ENCODE peak calls at places on chromosomes 2 and 18, in seven cellular contexts. S is A549, Y is stomach, N is Peyer's patch, P is prostate gland, M is IMR-90, K is esophagus squamous epithelium. C is an unnamed sample.

GRCh38 chr18:9055185-9055584 is 47.3 kb upstream of the NDUFV2 start:
- DNase-seq in S (peak; percentile 47), Y (no peak), N (no peak), P (no peak), M (peak; percentile 86), K (no peak), C (no peak)

GRCh38 chr2:161992526-161992925 is 81.5 kb downstream of the DPP4 start:
- DNase-seq in S (no peak), Y (no peak), N (no peak), P (no peak), M (no peak), K (no peak), C (no peak)

GRCh38 chr2:68766378-68766845 is 31.8 kb downstream of the ARHGAP25 start:
- DNase-seq in S (no peak), Y (peak; percentile 48), N (peak; percentile 89), P (peak; percentile 41), M (peak; percentile 73), K (peak; percentile 55), C (peak; percentile 57)

GRCh38 chr2:105301646-105302045 is 27.9 kb downstream of the TGFBRAP1 start:
- DNase-seq in S (no peak), Y (no peak), N (no peak), P (no peak), M (no peak), K (no peak), C (no peak)

GRCh38 chr2:239154971-239155805 is 245.6 kb downstream of the HDAC4 start:
- DNase-seq in S (no peak), Y (peak; percentile 20), N (peak; percentile 36), P (no peak), M (no peak), K (no peak), C (peak; percentile 77)

GRCh38 chr2:74401891-74402290 is 19.5 kb downstream of the C2orf81 start:
- DNase-seq in S (no peak), Y (no peak), N (no peak), P (no peak), M (no peak), K (no peak), C (no peak)

GRCh38 chr2:122081743-122082142 is 326.3 kb downstream of the TSN start:
- DNase-seq in S (no peak), Y (no peak), N (no peak), P (no peak), M (no peak), K (no peak), C (no peak)

GRCh38 chr18:59628995-59629394 is 68.2 kb downstream of the CCBE1 start:
- DNase-seq in S (no peak), Y (no peak), N (no peak), P (no peak), M (peak; percentile 45), K (no peak), C (no peak)

GRCh38 chr2:104976603-104977120 is 61.2 kb upstream of the MRPS9 start:
- DNase-seq in S (peak; percentile 15), Y (no peak), N (peak; percentile 70), P (no peak), M (no peak), K (no peak), C (no peak)

DNA sequence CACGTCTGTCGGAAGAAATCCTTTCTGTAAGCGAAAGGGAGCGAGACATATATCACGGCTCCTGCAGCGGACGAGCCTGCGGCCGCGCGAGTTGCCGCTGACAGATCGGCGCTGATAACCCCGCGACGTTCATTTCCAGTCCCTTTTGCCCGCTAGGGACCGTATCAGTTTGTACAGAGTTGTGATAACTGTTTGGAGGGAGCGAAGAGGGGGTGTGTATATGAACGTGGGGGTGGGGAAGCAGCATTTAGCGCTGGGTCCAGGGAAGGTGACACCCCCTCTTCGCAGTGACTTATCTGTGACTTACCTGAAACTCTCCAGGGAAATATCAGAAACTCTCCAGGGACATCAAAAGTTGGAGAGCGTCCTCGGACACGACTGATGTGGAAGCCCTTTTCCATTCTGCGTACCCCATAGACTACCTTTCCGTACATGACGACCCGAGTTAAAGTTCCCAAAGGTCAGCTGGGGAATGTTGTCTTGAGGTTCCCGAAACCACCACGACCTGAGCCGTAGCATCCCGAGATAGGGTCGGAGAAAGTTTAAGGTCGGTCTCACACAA is 948 bp upstream of the GATA6 start:
- DNase-seq in S (peak; percentile 45), Y (peak; percentile 72), N (peak; percentile 68), P (no peak), M (no peak), K (no peak), C (no peak)
- TF ChIP-seq CTCF in S (no peak), Y (peak; percentile 22), N (peak; percentile 48), P (no peak), M (no peak), K (no peak), C (no peak)

DNA sequence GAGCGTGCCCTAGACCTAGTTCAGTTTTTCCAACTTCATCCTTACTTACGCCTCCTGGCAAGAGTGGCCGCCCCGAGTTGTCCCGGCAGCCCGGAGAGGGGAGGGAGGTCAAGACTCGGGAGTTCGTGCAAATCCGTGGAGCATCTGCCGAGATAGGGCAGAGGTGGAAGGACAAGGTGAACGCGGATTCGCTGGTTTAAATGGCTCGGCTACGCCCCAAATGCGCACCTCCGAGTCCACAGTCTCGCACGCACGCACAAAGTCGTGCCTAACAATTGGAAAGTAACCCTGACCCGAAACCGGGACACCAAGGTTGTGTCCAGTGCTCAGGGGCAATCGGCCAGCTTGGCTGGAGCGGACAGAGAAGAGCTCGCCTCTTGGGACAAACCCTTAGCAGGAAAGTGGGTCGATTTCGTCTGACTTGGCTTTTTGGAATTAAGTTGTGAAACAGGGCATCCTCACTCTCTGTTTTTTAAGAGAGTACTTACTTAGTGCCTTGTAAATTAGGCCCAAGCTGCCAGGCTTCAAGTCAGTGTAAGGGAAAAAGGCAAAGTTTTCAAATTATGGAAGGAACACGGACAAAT is 726 bp upstream of the SS18 start:
- DNase-seq in S (peak; percentile 78), Y (peak; percentile 58), N (no peak), P (no peak), M (no peak), K (no peak), C (peak; percentile 91)
- TF ChIP-seq POLR2A in S (no peak), Y (no peak), N (no peak), P (no peak), M (no peak), K (no peak), C (no peak)

GRCh38 chr2:152466041-152466440 is 131.1 kb downstream of the FMNL2 start:
- DNase-seq in S (peak; percentile 43), Y (no peak), N (no peak), P (no peak), M (peak; percentile 61), K (no peak), C (peak; percentile 69)
- TF ChIP-seq CTCF in S (peak; percentile 22), Y (no peak), N (no peak), P (no peak), M (no peak), K (no peak), C (no peak)

DNA sequence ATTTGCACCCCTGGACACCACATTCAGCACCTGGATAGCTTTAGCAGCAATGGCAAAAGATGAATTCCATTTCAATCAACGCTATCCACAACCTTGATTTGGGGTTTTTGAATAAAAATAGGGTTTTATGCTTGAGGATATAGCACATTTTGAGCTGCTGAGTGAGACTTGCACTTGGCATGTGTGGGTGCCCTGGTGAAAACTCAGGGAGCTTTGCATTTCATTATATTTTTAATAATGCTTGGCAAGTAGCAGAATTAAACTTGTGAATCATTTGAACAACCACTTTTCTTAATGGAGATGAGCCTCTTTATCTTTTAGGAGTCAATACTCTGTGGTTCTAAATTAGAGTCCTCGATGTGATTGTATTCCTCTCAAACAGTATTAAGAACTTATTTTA is 252.4 kb downstream of the PLCL1 start:
- DNase-seq in S (no peak), Y (no peak), N (no peak), P (no peak), M (no peak), K (no peak), C (no peak)
- TF ChIP-seq POLR2A in S (no peak), Y (no peak), N (no peak), P (no peak), M (no peak), K (no peak), C (no peak)

DNA sequence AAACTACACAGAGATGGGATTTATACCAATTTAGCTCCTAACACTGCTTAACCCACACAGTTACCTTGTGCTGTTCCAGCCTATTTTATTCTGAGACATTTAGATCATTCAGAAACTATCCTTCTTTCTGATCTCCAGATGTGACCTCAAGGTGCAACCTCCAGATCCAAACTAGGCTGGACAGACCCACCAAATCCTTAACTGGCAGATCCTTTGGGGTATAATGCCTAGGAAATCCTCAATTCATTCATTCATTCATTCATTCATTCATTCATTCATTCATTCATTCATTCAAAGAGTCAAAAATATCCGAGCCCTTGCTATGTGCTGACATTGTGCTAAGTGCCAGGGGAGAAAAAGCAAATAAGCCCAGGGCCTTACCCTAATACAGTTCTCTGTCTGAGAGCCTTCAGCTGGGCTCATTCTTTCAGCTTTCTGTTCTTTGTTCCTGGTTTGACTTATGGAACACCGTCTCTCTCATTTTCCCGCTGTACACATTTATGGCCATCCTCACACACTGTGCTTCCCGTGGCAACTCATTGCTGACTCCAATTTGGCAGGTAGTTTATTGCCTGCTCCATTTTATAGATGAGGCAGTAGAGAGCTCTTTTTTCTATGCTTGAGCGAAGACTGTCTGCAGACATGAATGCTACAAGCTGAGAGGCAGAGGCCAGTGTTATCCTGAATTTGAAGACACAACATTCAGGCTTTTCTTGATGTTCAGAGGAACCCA is 83.1 kb downstream of the HRH4 start:
- DNase-seq in S (no peak), Y (no peak), N (no peak), P (no peak), M (no peak), K (no peak), C (no peak)
- TF ChIP-seq CTCF in S (no peak), Y (no peak), N (no peak), P (no peak), M (no peak), K (no peak), C (no peak)

DNA sequence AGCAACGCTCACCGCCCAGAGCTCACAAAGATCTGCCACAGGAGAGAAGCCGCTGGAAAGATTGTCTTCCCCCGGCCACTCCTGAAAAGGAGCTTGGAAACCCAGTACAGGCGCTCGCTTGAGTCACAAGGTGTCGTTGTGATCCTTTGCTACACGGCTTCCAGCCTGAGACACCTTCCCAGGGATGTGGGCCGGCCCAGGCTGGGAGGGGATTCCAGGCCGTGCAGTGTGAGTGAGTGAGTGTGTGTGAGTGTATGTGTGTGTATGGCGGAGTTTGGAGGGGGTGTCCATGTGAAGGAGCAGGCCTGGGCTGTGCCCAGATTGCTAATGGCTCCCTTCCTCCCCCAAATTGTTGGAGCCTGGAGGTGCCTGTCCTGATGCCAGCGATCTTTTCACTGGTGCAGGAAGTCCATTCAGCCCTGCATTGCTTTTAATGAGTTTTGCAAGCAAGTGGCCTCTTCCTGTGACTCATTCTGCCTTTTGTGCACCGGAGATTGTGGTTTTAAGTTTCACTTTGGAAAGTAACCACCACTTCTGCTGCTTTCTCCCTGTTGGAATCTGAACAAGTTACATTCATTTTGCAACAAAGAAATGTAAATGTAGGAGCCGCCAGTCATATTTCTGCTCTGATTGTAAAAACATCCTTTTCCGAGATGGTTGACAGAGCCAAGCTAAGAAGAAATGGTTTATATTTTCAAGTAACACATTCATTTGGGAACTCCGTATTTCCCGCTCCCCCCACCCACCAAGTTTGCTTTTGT is 83.7 kb downstream of the LPIN1 start:
- DNase-seq in S (peak; percentile 79), Y (peak; percentile 64), N (peak; percentile 63), P (peak; percentile 79), M (peak; percentile 98), K (peak; percentile 6), C (peak; percentile 92)
- TF ChIP-seq POLR2A in S (peak; percentile 14), Y (no peak), N (no peak), P (no peak), M (no peak), K (no peak), C (no peak)